ENCODE peak calls at places on chromosomes 13 and 19, in eight cellular contexts. Q is IMR-90, X is adrenal gland, I is Peyer's patch, F is lower leg skin, A is ovary, Z is A549, R is esophagus muscularis mucosa. W is an unnamed sample.
A peak's percentile ranks its signal among the peaks of the same experiment; 100 is the strongest.

GRCh38 chr19:15631817-15632216 is 8.9 kb upstream of the CYP4F3 start:
- DNase-seq in Q (no peak), X (peak; percentile 7), I (no peak), F (no peak), A (no peak), Z (no peak), R (no peak), W (no peak)

GRCh38 chr19:4234142-4234861 is 5.0 kb downstream of the EBI3 start:
- DNase-seq in Q (no peak), X (no peak), I (no peak), F (no peak), A (no peak), Z (no peak), R (no peak), W (no peak)

GRCh38 chr19:14475251-14476073 is at the start of gene PTGER1:
- DNase-seq in Q (peak; percentile 35), X (no peak), I (no peak), F (no peak), A (no peak), Z (peak; percentile 41), R (no peak), W (no peak)

GRCh38 chr19:5114713-5115112 is 145.8 kb downstream of the KDM4B start:
- DNase-seq in Q (no peak), X (no peak), I (no peak), F (no peak), A (no peak), Z (no peak), R (no peak), W (no peak)

GRCh38 chr19:57620673-57621348 is 6.8 kb downstream of the ZNF134 start:
- DNase-seq in Q (peak; percentile 15), X (no peak), I (no peak), F (no peak), A (no peak), Z (peak; percentile 67), R (no peak), W (no peak)

GRCh38 chr19:7506385-7507328 is 9.2 kb upstream of the ZNF358 start:
- DNase-seq in Q (peak; percentile 48), X (peak; percentile 100), I (peak; percentile 47), F (peak; percentile 77), A (peak; percentile 66), Z (peak; percentile 99), R (no peak), W (peak; percentile 57)

GRCh38 chr13:96819375-96819774 is 174.9 kb downstream of the OXGR1 start:
- DNase-seq in Q (no peak), X (no peak), I (no peak), F (no peak), A (no peak), Z (no peak), R (no peak), W (no peak)

GRCh38 chr19:5838437-5839311 is 828 bp downstream of the FUT6 start:
- DNase-seq in Q (no peak), X (no peak), I (no peak), F (no peak), A (no peak), Z (no peak), R (no peak), W (no peak)

GRCh38 chr19:50478901-50479715 is 2.5 kb upstream of the GARIN5A start:
- DNase-seq in Q (peak; percentile 44), X (no peak), I (no peak), F (no peak), A (no peak), Z (peak; percentile 89), R (no peak), W (peak; percentile 50)

GRCh38 chr19:19226204-19226603 is 14.4 kb downstream of the NCAN start:
- DNase-seq in Q (no peak), X (no peak), I (no peak), F (no peak), A (no peak), Z (no peak), R (no peak), W (no peak)

GRCh38 chr19:48558018-48558684 is 6.2 kb downstream of the SULT2B1 start:
- DNase-seq in Q (peak; percentile 40), X (peak; percentile 88), I (no peak), F (peak; percentile 37), A (no peak), Z (peak; percentile 98), R (no peak), W (no peak)

GRCh38 chr19:5113101-5113557 is 144.2 kb downstream of the KDM4B start:
- DNase-seq in Q (peak; percentile 64), X (peak; percentile 48), I (no peak), F (no peak), A (no peak), Z (no peak), R (no peak), W (no peak)

GRCh38 chr13:45353895-45354294 is 12.9 kb upstream of the TPT1 start:
- DNase-seq in Q (no peak), X (no peak), I (no peak), F (no peak), A (no peak), Z (no peak), R (no peak), W (no peak)

GRCh38 chr19:11813801-11814706 is at the start of gene ZNF440:
- DNase-seq in Q (peak; percentile 92), X (peak; percentile 98), I (peak; percentile 96), F (peak; percentile 95), A (peak; percentile 96), Z (no peak), R (peak; percentile 98), W (peak; percentile 97)
- TF ChIP-seq POLR2A in Q (peak; percentile 67), X (peak; percentile 51), I (peak; percentile 86), F (no peak), A (peak; percentile 67), Z (no peak), R (peak; percentile 37), W (peak; percentile 43)

DNA sequence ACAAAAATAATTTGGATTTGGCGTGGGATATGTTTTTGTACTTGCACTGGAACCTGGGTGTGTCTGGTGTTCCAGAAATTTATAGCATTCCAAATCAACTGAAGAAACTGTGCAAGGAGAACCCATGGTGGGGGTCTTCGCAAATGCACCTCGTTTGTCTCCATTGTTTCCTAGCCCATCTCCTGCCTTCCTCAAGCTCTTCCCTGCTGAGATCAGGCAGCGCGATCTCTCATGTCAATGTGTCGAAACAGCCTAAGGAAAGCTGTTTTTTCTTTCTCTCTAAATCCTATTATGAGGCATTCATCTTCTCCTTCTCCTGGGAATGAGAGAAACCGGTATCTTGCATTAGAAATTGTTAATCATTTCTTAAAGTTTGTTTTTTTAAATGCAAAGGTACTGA is 131.0 kb downstream of the KLF5 start:
- DNase-seq in Q (no peak), X (no peak), I (no peak), F (no peak), A (no peak), Z (no peak), R (no peak), W (no peak)
- H3K4me3 ChIP-seq in Q (no peak overlapping the region), X (no peak overlapping the region), I (no peak overlapping the region), F (no peak overlapping the region), A (no peak overlapping the region), Z (peak overlapping the region; percentile 25), R (no peak overlapping the region), W (no peak overlapping the region)

DNA sequence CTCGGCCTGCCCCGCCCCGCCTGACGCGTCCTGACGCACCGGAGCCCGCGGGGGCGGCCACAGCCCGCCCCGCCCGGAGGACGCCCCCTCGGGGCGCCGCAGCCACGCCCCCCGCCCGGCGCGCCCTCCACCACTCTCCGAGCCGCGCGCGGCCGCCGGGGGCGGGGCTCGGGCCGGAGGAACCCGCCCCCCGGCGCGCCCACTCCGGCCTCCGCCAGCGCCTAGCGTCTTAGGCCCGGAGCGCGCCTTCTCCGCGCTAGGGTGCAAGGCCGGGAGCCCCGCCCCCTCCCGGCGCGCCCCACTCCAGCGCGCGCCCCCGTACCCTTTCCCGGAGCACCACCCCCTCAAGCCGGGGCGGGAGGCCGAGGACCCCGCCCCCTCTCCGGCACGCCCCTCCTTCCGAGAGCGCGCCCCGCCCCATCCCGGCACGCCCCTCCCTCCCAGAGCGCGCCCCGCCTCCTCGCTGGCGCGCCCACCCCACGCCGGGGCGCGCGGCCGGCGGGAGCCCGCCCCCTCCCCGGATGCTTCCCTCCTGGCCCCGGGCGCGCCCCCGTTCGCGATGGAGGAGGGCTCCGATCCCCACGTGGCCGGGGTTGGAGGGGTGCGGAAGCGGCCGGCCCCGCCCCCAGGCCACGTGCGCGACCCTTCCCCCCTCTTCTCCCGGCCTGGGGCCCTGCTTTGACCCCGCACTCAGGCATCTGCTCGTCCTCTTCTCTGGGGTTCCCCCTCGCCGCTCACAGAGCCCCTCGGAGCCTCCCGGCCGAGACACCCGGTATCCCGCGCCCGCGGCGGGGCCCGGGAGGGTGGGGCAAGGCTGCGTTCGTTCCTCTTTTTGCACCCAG is 480 bp upstream of the KLF16 start:
- DNase-seq in Q (peak; percentile 92), X (peak; percentile 93), I (peak; percentile 93), F (peak; percentile 84), A (peak; percentile 94), Z (peak; percentile 94), R (no peak), W (peak; percentile 94)
- TF ChIP-seq POLR2A in Q (peak; percentile 40), X (no peak), I (no peak), F (no peak), A (peak; percentile 13), Z (no peak), R (peak; percentile 32), W (peak; percentile 39)

DNA sequence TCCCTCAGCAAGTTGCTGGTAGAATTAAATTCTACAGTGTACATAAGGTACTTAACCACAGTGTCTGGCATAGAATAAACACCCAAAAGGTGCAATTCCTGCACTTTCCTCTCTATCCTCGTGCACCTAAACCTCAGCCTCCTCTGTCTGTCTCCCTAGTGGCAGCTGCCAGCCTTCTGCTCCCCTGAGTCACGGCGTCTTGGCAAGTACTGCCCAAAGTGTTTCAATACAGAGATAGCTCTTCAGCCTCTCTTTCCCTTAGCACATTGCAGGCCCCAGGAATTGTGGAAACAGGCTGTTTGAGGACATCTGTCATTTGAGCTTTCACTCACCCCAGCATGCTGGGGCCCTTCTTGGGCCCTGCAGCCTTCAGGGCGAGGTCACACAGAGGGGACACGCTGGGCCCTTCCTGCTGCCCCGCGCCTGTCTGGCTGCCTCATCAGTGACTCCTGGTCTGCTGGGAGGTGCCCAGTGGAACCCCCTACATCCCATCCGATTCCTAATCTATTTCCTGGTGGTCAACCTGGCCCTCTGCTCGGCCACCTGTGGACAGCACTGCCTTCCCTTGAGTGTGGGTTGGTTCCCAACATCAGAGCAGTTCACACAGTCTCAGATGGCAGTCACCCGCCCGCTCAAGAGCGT is 19.3 kb downstream of the COL4A2 start:
- DNase-seq in Q (no peak), X (no peak), I (no peak), F (no peak), A (no peak), Z (no peak), R (no peak), W (no peak)
- H3K4me3 ChIP-seq in Q (no peak overlapping the region), X (no peak overlapping the region), I (no peak overlapping the region), F (no peak overlapping the region), A (no peak overlapping the region), Z (no peak overlapping the region), R (no peak overlapping the region), W (no peak overlapping the region)

DNA sequence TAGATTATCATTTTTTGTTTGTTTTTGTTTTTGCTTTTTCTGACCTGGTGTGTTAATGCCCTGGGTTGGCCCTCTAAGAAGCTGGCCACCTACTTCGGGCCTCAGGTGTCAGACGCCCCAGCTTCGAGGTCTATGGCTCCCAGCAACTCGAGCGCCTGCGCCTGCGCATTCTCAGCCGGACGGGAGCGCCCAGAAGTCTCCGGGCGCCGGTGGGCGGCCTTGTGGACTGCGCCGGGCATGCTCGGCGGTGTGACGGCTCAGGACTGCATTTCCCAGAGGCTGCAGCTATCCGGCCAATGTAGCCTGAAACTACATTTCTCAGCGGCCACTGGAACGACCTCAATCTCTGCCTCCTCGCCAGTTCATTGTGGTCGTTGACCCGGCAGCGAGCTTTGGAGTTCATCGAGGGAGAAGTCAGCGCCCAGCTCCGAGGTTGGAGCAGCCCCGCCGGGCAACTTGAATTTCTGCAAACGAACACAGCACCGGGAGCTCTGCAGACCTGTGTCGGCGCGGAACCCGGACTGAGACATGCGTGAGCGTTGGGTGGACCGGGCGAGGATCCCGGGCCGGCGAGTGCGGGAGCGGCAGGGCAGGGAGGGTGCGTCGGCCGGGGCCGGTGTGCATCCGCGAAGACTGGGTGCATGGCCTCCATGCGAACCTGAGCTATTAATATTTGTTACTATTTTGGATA is at the start of gene ZNF30:
- DNase-seq in Q (peak; percentile 88), X (peak; percentile 94), I (peak; percentile 83), F (peak; percentile 75), A (peak; percentile 90), Z (peak; percentile 95), R (peak; percentile 93), W (peak; percentile 92)
- TF ChIP-seq POLR2A in Q (no peak), X (no peak), I (no peak), F (no peak), A (no peak), Z (peak; percentile 92), R (no peak), W (no peak)

W was measured in heart left ventricle.